ENCODE peak calls at places on chromosomes 13 and 19, in nine cellular contexts. Z, B, F, I, C, W, A, X and T are unnamed samples.

GRCh38 chr13:30806784-30807183 is 71.4 kb downstream of the ALOX5AP start:
- DNase-seq in F (no peak), Z (no peak), X (no peak), B (no peak), W (no peak), C (peak; percentile 90), I (no peak), A (no peak), T (peak; percentile 68)

GRCh38 chr19:49553451-49554271 is 25.9 kb downstream of the RCN3 start:
- DNase-seq in F (no peak), A (no peak), C (peak; percentile 94), I (no peak), W (no peak), B (no peak), Z (no peak), X (peak; percentile 68), T (peak; percentile 90)

GRCh38 chr13:114045113-114045735 is 71.3 kb upstream of the C13orf46 start:
- DNase-seq in F (no peak), Z (no peak), C (no peak), I (no peak), X (no peak), A (no peak), B (no peak), W (no peak), T (no peak)

GRCh38 chr13:49976314-49977258 is 20.3 kb upstream of the TRIM13 start:
- DNase-seq in B (peak; percentile 88), A (peak; percentile 47), I (peak; percentile 87), C (peak; percentile 78), W (peak; percentile 93), F (peak; percentile 47), Z (peak; percentile 66), X (peak; percentile 90), T (peak; percentile 72)

GRCh38 chr13:64471916-64472315 is 2758.2 kb downstream of the PCDH9 start:
- DNase-seq in B (no peak), W (peak; percentile 37), Z (peak; percentile 22), C (peak; percentile 54), A (peak; percentile 8), I (no peak), F (peak; percentile 9), X (peak; percentile 37), T (peak; percentile 48)

GRCh38 chr13:27135023-27135422 is 36.6 kb downstream of the USP12 start:
- DNase-seq in C (no peak), W (no peak), F (no peak), A (no peak), Z (no peak), I (no peak), B (no peak), X (no peak), T (peak; percentile 46)

GRCh38 chr13:27830010-27830409 is 37.7 kb downstream of the GSX1 start:
- DNase-seq in C (peak; percentile 45), I (peak; percentile 63), Z (peak; percentile 86), A (peak; percentile 32), F (peak; percentile 35), X (peak; percentile 82), W (peak; percentile 80), B (peak; percentile 88), T (peak; percentile 57)

GRCh38 chr13:106129273-106129672 is 406.2 kb downstream of the EFNB2 start:
- DNase-seq in C (no peak), X (no peak), W (no peak), A (no peak), I (no peak), Z (no peak), B (no peak), F (no peak), T (peak; percentile 88)

GRCh38 chr19:18373892-18374629 is 11.9 kb upstream of the GDF15 start:
- DNase-seq in Z (peak; percentile 64), W (peak; percentile 96), C (peak; percentile 95), X (peak; percentile 92), B (peak; percentile 52), I (peak; percentile 79), A (peak; percentile 94), F (peak; percentile 9), T (peak; percentile 90)

GRCh38 chr13:107457686-107458085 is 757.6 kb downstream of the LIG4 start:
- DNase-seq in W (no peak), F (no peak), I (no peak), X (no peak), B (peak; percentile 23), Z (no peak), A (no peak), C (no peak), T (no peak)

GRCh38 chr13:69425235-69425634 is 682.4 kb upstream of the ATXN8OS start:
- DNase-seq in Z (no peak), C (no peak), A (no peak), B (no peak), W (no peak), F (no peak), I (no peak), X (no peak), T (no peak)

GRCh38 chr13:32086366-32086765 is 54.8 kb downstream of the FRY start:
- DNase-seq in X (no peak), B (peak; percentile 56), I (no peak), W (no peak), A (no peak), C (peak; percentile 19), Z (no peak), F (no peak), T (no peak)

GRCh38 chr19:18282788-18283141 is 1.3 kb upstream of the JUND start:
- DNase-seq in B (no peak), C (no peak), X (peak; percentile 74), W (no peak), A (no peak), F (no peak), Z (no peak), I (no peak), T (no peak)

GRCh38 chr13:36480726-36481485 is 48.6 kb downstream of the CCNA1 start:
- DNase-seq in B (no peak), Z (no peak), F (no peak), I (no peak), A (no peak), C (no peak), X (no peak), W (no peak), T (no peak)
- TF ChIP-seq EZH2phosphoT487 in B (no peak), Z (no peak), F (no peak), I (no peak), A (no peak), C (no peak), X (no peak), W (no peak), T (no peak)

GRCh38 chr19:23801798-23802197 is 43.1 kb upstream of the ZNF681 start:
- DNase-seq in C (no peak), X (no peak), W (no peak), Z (no peak), F (no peak), I (no peak), B (no peak), A (no peak), T (no peak)

GRCh38 chr19:23800868-23801267 is 42.2 kb upstream of the ZNF681 start:
- DNase-seq in X (no peak), A (no peak), C (no peak), I (peak; percentile 62), W (no peak), Z (no peak), B (no peak), F (no peak), T (no peak)

GRCh38 chr19:23800281-23800680 is 41.6 kb upstream of the ZNF681 start:
- DNase-seq in A (no peak), W (no peak), X (no peak), C (no peak), I (no peak), F (no peak), B (no peak), Z (no peak), T (no peak)

GRCh38 chr19:23804676-23805075 is 46.0 kb upstream of the ZNF681 start:
- DNase-seq in X (no peak), A (no peak), I (no peak), F (no peak), Z (no peak), B (no peak), C (no peak), W (no peak), T (no peak)

GRCh38 chr19:23802290-23802689 is 43.6 kb upstream of the ZNF681 start:
- DNase-seq in C (no peak), Z (peak; percentile 32), W (no peak), I (no peak), B (no peak), F (peak; percentile 22), A (no peak), X (peak; percentile 23), T (no peak)
- TF ChIP-seq EZH2phosphoT487 in C (no peak), Z (no peak), W (no peak), I (no peak), B (no peak), F (no peak), A (no peak), X (no peak), T (no peak)

DNA sequence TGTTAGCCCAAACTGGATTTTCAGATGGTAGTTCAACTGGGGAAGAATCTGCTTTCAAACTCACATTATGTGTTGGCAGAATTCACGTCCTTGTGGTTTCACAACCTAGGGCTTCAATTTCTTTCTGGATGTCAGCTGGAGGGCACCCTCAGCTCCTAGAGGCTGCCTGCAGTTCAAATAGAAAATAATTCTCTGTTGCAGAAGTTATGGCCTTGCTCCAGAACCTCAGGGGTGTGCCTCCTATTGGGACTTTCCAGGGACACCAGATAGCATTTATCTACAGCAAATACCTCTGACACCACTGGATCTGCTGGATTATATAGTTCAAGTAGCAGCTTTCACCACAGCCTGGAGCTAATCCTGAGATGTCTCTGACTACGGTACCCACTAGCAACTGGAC is 11.8 kb upstream of the RB1 start:
- DNase-seq in W (no peak), A (no peak), X (peak; percentile 20), F (no peak), I (no peak), C (no peak), B (no peak), Z (no peak), T (no peak)
- TF ChIP-seq EZH2phosphoT487 in W (no peak), A (no peak), X (no peak), F (no peak), I (no peak), C (no peak), B (no peak), Z (no peak), T (no peak)

GRCh38 chr19:48455908-48456562 is 661 bp downstream of the KCNJ14 start:
- DNase-seq in C (no peak), F (no peak), W (no peak), X (no peak), A (no peak), I (no peak), Z (peak; percentile 26), B (no peak), T (no peak)
- TF ChIP-seq EZH2phosphoT487 in C (no peak), F (no peak), W (no peak), X (no peak), A (no peak), I (no peak), Z (no peak), B (no peak), T (no peak)

GRCh38 chr13:109691689-109692088 is 94.7 kb downstream of the IRS2 start:
- DNase-seq in F (no peak), C (no peak), W (no peak), X (no peak), A (no peak), I (no peak), Z (no peak), B (no peak), T (no peak)
- TF ChIP-seq EZH2phosphoT487 in F (no peak), C (no peak), W (no peak), X (no peak), A (no peak), I (no peak), Z (no peak), B (no peak), T (no peak)